ENCODE peak calls at places on chromosomes 12 and 14, in ten cellular contexts. E, K, R, W, Y, D, X, G, A and S are unnamed samples.

GRCh38 chr12:112781767-112782166 is 9.8 kb upstream of the RPH3A start:
- DNase-seq in E (no peak), K (no peak), R (no peak), W (no peak), Y (no peak), D (no peak), X (no peak), G (no peak), A (no peak), S (no peak)

GRCh38 chr12:25623816-25624215 is 70.7 kb upstream of the LMNTD1 start:
- DNase-seq in E (no peak), K (no peak), R (no peak), W (no peak), Y (no peak), D (no peak), X (no peak), G (no peak), A (no peak), S (no peak)

GRCh38 chr14:24921903-24922302 is 128.0 kb downstream of the STXBP6 start:
- DNase-seq in E (no peak), K (no peak), R (no peak), W (no peak), Y (no peak), D (no peak), X (no peak), G (no peak), A (no peak), S (no peak)

GRCh38 chr12:59708484-59708883 is 112.7 kb downstream of the SLC16A7 start:
- DNase-seq in E (no peak), K (no peak), R (no peak), W (no peak), Y (no peak), D (no peak), X (no peak), G (no peak), A (no peak), S (no peak)

GRCh38 chr12:12715459-12716150 is 1.6 kb upstream of the CDKN1B start:
- DNase-seq in E (no peak), K (no peak), R (peak; percentile 62), W (peak; percentile 87), Y (no peak), D (no peak), X (no peak), G (no peak), A (no peak), S (no peak)

GRCh38 chr12:120800665-120801064 is 75.0 kb downstream of the ACADS start:
- DNase-seq in E (no peak), K (no peak), R (no peak), W (no peak), Y (no peak), D (no peak), X (no peak), G (no peak), A (no peak), S (no peak)

GRCh38 chr12:6336079-6336858 is 5.6 kb downstream of the TNFRSF1A start:
- DNase-seq in E (peak; percentile 90), K (peak; percentile 98), R (peak; percentile 92), W (peak; percentile 98), Y (peak; percentile 96), D (peak; percentile 83), X (peak; percentile 74), G (peak; percentile 88), A (peak; percentile 94), S (peak; percentile 97)

GRCh38 chr12:89278862-89279261 is 73.4 kb downstream of the DUSP6 start:
- DNase-seq in E (no peak), K (no peak), R (no peak), W (no peak), Y (no peak), D (no peak), X (peak; percentile 65), G (no peak), A (no peak), S (no peak)

GRCh38 chr14:104168603-104169002 is 30.2 kb downstream of the KIF26A start:
- DNase-seq in E (no peak), K (no peak), R (no peak), W (no peak), Y (no peak), D (no peak), X (peak; percentile 73), G (no peak), A (no peak), S (no peak)

GRCh38 chr14:104166698-104167097 is 28.3 kb downstream of the KIF26A start:
- DNase-seq in E (no peak), K (no peak), R (no peak), W (no peak), Y (no peak), D (no peak), X (no peak), G (no peak), A (no peak), S (no peak)

GRCh38 chr14:104169765-104170113 is 31.4 kb downstream of the KIF26A start:
- DNase-seq in E (no peak), K (no peak), R (no peak), W (no peak), Y (no peak), D (no peak), X (no peak), G (no peak), A (no peak), S (no peak)

GRCh38 chr14:104171029-104171697 is 32.8 kb downstream of the KIF26A start:
- DNase-seq in E (peak; percentile 50), K (no peak), R (no peak), W (no peak), Y (peak; percentile 29), D (peak; percentile 20), X (no peak), G (no peak), A (no peak), S (no peak)

DNA sequence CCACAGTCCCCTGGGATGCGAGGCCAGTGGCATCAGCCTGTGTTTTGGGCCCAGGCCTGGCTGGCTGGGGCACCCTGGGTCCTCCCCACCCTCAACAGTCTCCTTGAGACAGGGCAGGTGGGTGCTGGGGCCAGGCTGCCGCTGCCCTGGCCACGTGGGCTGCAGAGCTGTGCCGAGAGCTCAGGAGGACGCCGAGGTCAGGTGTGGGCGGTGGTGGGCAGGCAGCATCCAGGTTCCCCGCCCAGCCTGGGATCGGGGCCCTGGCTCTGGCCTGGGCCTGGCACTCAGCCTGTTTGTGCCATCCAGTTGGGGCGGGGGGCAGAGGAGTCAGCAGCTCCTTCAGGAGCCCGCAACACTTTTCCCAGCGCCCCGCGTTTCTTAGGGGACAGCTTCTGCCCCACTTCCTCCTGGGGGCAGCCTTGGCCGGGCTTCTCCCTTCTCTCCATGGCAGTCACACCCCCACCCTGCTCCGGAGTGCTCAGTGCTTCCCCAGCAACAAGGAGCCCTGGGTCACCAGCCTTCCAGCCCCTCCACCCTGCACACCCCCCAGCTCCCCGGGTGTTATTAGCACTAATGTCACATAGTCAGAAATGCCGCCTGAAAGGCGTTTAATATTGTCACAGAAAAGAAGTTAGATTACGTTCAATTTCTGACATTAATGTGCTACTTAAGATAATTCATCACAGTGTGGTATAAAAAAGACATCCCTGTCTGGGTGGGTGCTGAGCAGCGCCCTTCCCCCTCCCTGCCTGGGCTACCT is 30.8 kb downstream of the KIF26A start:
- DNase-seq in E (no peak), K (no peak), R (no peak), W (no peak), Y (no peak), D (no peak), X (no peak), G (no peak), A (no peak), S (no peak)
- TF ChIP-seq EP300 in E (no peak), K (no peak), R (no peak), W (no peak), Y (no peak), D (no peak), X (no peak), G (no peak), A (no peak), S (no peak)

DNA sequence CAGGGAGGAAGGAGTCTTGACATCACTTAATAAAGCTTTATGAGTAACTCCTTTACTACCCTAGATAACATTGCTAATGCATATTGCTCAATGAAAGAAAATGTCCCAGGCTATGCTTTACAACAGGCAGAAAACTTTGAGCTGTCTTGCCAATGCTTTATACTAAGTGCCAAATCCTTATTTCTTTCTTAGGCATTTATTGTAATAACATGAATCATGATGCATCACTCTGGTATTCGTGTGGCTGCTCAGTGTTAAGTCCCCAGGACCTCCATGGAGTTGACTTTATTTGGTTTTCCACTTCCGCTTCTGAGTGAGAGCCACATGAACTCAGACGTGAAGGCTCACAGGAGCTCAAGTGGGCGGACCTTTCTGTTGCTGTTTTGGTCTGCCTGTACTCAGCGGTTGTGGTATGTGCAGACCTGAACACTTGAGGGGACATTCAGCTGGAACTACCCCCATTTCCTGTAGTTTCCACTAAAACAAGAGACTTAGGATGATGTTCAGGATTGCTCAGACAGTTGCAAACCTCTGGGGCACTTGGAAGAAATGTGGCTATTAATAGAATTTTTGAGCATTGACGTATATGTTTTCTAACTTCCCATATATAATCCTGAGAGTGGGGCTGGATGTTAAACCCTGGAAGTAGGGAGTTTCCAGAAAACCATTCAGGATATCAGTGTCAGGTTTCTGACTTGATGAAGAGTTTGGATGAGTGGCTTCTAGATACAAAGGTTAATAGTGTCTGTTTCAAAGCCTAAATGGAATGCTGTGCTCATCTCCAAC is 258.6 kb downstream of the MSRB3 start:
- DNase-seq in E (no peak), K (peak; percentile 81), R (peak; percentile 10), W (no peak), Y (no peak), D (no peak), X (no peak), G (no peak), A (no peak), S (no peak)
- TF ChIP-seq EP300 in E (no peak), K (peak; percentile 83), R (peak; percentile 50), W (no peak), Y (no peak), D (no peak), X (peak; percentile 73), G (no peak), A (no peak), S (no peak)

GRCh38 chr12:24424889-24425600 is 475.6 kb upstream of the SOX5 start:
- DNase-seq in E (no peak), K (no peak), R (no peak), W (no peak), Y (no peak), D (no peak), X (peak; percentile 41), G (no peak), A (no peak), S (no peak)

GRCh38 chr12:24431872-24432271 is 482.4 kb upstream of the SOX5 start:
- DNase-seq in E (no peak), K (no peak), R (no peak), W (no peak), Y (no peak), D (no peak), X (no peak), G (no peak), A (no peak), S (no peak)

GRCh38 chr12:24424376-24424775 is 474.9 kb upstream of the SOX5 start:
- DNase-seq in E (no peak), K (no peak), R (no peak), W (no peak), Y (no peak), D (no peak), X (no peak), G (no peak), A (no peak), S (no peak)

GRCh38 chr12:24425601-24425970 is 476.1 kb upstream of the SOX5 start:
- DNase-seq in E (no peak), K (no peak), R (no peak), W (no peak), Y (no peak), D (no peak), X (no peak), G (no peak), A (no peak), S (no peak)

GRCh38 chr12:24427776-24428175 is 478.3 kb upstream of the SOX5 start:
- DNase-seq in E (no peak), K (no peak), R (no peak), W (no peak), Y (no peak), D (no peak), X (no peak), G (no peak), A (no peak), S (no peak)
- TF ChIP-seq EP300 in E (no peak), K (no peak), R (no peak), W (no peak), Y (no peak), D (no peak), X (no peak), G (no peak), A (no peak), S (no peak)

GRCh38 chr12:100348657-100349454 is 8.0 kb upstream of the SLC17A8 start:
- DNase-seq in E (no peak), K (no peak), R (no peak), W (no peak), Y (no peak), D (no peak), X (peak; percentile 55), G (no peak), A (peak; percentile 54), S (no peak)
- TF ChIP-seq EP300 in E (no peak), K (no peak), R (no peak), W (no peak), Y (no peak), D (no peak), X (no peak), G (no peak), A (no peak), S (no peak)